ENCODE peak calls at places on chromosomes 2 and 18, in seven cellular contexts. B, Y, R, F, X, Z and L are unnamed samples.

GRCh38 chr18:35508030-35508429 is 10.3 kb upstream of the INO80C start:
- DNase-seq in B (no peak), R (no peak), Z (no peak), X (no peak), Y (no peak), F (no peak), L (no peak)

GRCh38 chr2:102285368-102285767 is 26.0 kb upstream of the IL1RL1 start:
- DNase-seq in R (no peak), B (no peak), X (no peak), Z (no peak), Y (no peak), F (no peak), L (no peak)

GRCh38 chr2:128421861-128422311 is 103.2 kb upstream of the HS6ST1 start:
- DNase-seq in Z (no peak), Y (no peak), X (no peak), R (no peak), F (no peak), B (no peak), L (no peak)

GRCh38 chr2:138794734-138795133 is 14.5 kb upstream of the NXPH2 start:
- DNase-seq in Z (no peak), B (no peak), Y (peak; percentile 43), F (no peak), R (no peak), X (no peak), L (no peak)

GRCh38 chr2:10042301-10043161 is 819 bp upstream of the KLF11 start:
- DNase-seq in B (peak; percentile 35), X (peak; percentile 80), Y (peak; percentile 89), R (no peak), F (peak; percentile 76), Z (no peak), L (no peak)

GRCh38 chr18:79526468-79527460 is 131.0 kb downstream of the NFATC1 start:
- DNase-seq in B (no peak), Z (no peak), X (no peak), F (no peak), Y (no peak), R (no peak), L (no peak)

GRCh38 chr2:195899226-195899625 is 169.4 kb downstream of the DNAH7 start:
- DNase-seq in F (no peak), X (no peak), B (no peak), Z (no peak), R (no peak), Y (no peak), L (no peak)

GRCh38 chr2:182642328-182642727 is 73.7 kb upstream of the DNAJC10 start:
- DNase-seq in Z (no peak), Y (peak; percentile 51), R (no peak), X (no peak), F (peak; percentile 16), B (peak; percentile 5), L (no peak)